ENCODE peak calls at places on chromosomes 1 and 21, in nine cellular contexts. L is IMR-90; N is colonic mucosa; R is left ventricle myocardium inferior; O is fibroblast of lung; Q is cardiac muscle cell; Z is HAP-1; U is adipocyte; A is CD4-positive, CD25-positive, alpha-beta regulatory T cell. Y is an unnamed sample. For H3K4me1, the result is how much of the 10 kb centered on the place peaks cover.

GRCh38 chr1:7329868-7330615 is 441.1 kb upstream of the VAMP3 start:
- DNase-seq in L (no peak), N (peak), R (no peak), O (no peak), Q (no peak), Z (no peak), U (no peak), A (no peak), Y (no peak)

GRCh38 chr1:41894778-41895483 is 23.8 kb downstream of the HIVEP3 start:
- DNase-seq in L (no peak), N (no peak), R (no peak), O (no peak), Q (no peak), Z (no peak), U (no peak), A (no peak), Y (no peak)

GRCh38 chr21:45982758-45983731 is 1.5 kb downstream of the COL6A1 start:
- DNase-seq in L (no peak), N (no peak), R (peak), O (no peak), Q (no peak), Z (no peak), U (peak), A (no peak), Y (no peak)

GRCh38 chr1:168408531-168409242 is 128.0 kb downstream of the TBX19 start:
- DNase-seq in L (peak), N (no peak), R (no peak), O (peak), Q (peak), Z (no peak), U (no peak), A (peak), Y (peak)

GRCh38 chr1:90122679-90123340 is 127.9 kb downstream of the ZNF326 start:
- DNase-seq in L (no peak), N (no peak), R (no peak), O (no peak), Q (no peak), Z (no peak), U (no peak), A (no peak), Y (no peak)

GRCh38 chr1:23628951-23629387 is 62.6 kb upstream of the RPL11 start:
- DNase-seq in L (no peak), N (no peak), R (no peak), O (no peak), Q (no peak), Z (no peak), U (no peak), A (no peak), Y (no peak)

GRCh38 chr21:31711326-31711725 is 20.6 kb downstream of the SCAF4 start:
- DNase-seq in L (no peak), N (no peak), R (no peak), O (no peak), Q (no peak), Z (no peak), U (no peak), A (no peak), Y (no peak)

GRCh38 chr1:14706656-14707055 is 108.2 kb downstream of the KAZN start:
- DNase-seq in L (no peak), N (no peak), R (no peak), O (no peak), Q (no peak), Z (no peak), U (no peak), A (no peak), Y (no peak)

GRCh38 chr1:22284906-22285544 is 142.1 kb upstream of the WNT4 start:
- DNase-seq in L (no peak), N (no peak), R (no peak), O (no peak), Q (no peak), Z (no peak), U (no peak), A (no peak), Y (no peak)

GRCh38 chr1:28927442-28928305 is 13.3 kb downstream of the EPB41 start:
- DNase-seq in L (peak), N (no peak), R (no peak), O (peak), Q (peak), Z (peak), U (peak), A (no peak), Y (peak)

GRCh38 chr1:206023682-206024081 is at the start of gene CTSE:
- DNase-seq in L (no peak), N (peak), R (no peak), O (no peak), Q (no peak), Z (no peak), U (no peak), A (no peak), Y (no peak)

GRCh38 chr1:5832916-5833895 is 159.0 kb downstream of the NPHP4 start:
- DNase-seq in L (no peak), N (no peak), R (no peak), O (no peak), Q (no peak), Z (no peak), U (no peak), A (no peak), Y (no peak)

GRCh38 chr21:29718081-29718815 is 221.5 kb downstream of the GRIK1 start:
- DNase-seq in L (peak), N (no peak), R (no peak), O (peak), Q (peak), Z (no peak), U (peak), A (no peak), Y (peak)

GRCh38 chr1:68331117-68331865 is 99.0 kb upstream of the WLS start:
- DNase-seq in L (peak), N (no peak), R (no peak), O (peak), Q (peak), Z (no peak), U (peak), A (no peak), Y (peak)

GRCh38 chr1:50829010-50829958 is 130.8 kb downstream of the FAF1 start:
- DNase-seq in L (no peak), N (no peak), R (no peak), O (peak), Q (peak), Z (no peak), U (no peak), A (no peak), Y (peak)

GRCh38 chr1:9066945-9067807 is 2.3 kb downstream of the SLC2A5 start:
- DNase-seq in L (peak), N (no peak), R (peak), O (peak), Q (peak), Z (no peak), U (peak), A (no peak), Y (peak)

GRCh38 chr1:154546264-154547043 is 12.0 kb downstream of the UBE2Q1 start:
- DNase-seq in L (peak), N (peak), R (peak), O (peak), Q (peak), Z (peak), U (peak), A (peak), Y (no peak)

GRCh38 chr1:54571326-54571725 is 23.3 kb downstream of the ACOT11 start:
- DNase-seq in L (no peak), N (no peak), R (no peak), O (no peak), Q (peak), Z (no peak), U (no peak), A (no peak), Y (no peak)

GRCh38 chr1:61253059-61253735 is 170.8 kb downstream of the NFIA start:
- DNase-seq in L (peak), N (peak), R (peak), O (peak), Q (peak), Z (no peak), U (no peak), A (no peak), Y (no peak)

GRCh38 chr1:231866392-231867331 is 240.1 kb downstream of the DISC1 start:
- DNase-seq in L (peak), N (peak), R (peak), O (peak), Q (peak), Z (peak), U (peak), A (peak), Y (peak)

GRCh38 chr1:14746393-14746792 is 147.9 kb downstream of the KAZN start:
- DNase-seq in L (no peak), N (no peak), R (no peak), O (no peak), Q (no peak), Z (no peak), U (no peak), A (no peak), Y (no peak)

GRCh38 chr1:28058971-28059878 is 29.2 kb downstream of the EYA3 start:
- DNase-seq in L (no peak), N (no peak), R (no peak), O (no peak), Q (no peak), Z (peak), U (peak), A (no peak), Y (no peak)

GRCh38 chr1:25731148-25731547 is 68.8 kb upstream of the SELENON start:
- DNase-seq in L (no peak), N (no peak), R (no peak), O (no peak), Q (no peak), Z (no peak), U (no peak), A (no peak), Y (no peak)

GRCh38 chr1:6969106-6969505 is 183.9 kb downstream of the CAMTA1 start:
- DNase-seq in L (peak), N (no peak), R (no peak), O (peak), Q (peak), Z (no peak), U (peak), A (no peak), Y (peak)

GRCh38 chr21:35905973-35906357 is 154.4 kb downstream of the SETD4 start:
- DNase-seq in L (no peak), N (no peak), R (no peak), O (no peak), Q (no peak), Z (no peak), U (no peak), A (no peak), Y (no peak)

GRCh38 chr1:50332941-50333594 is 90.2 kb downstream of the DMRTA2 start:
- DNase-seq in L (peak), N (peak), R (peak), O (peak), Q (peak), Z (peak), U (peak), A (peak), Y (no peak)

GRCh38 chr1:27961646-27962221 is 2.0 kb downstream of the XKR8 start:
- DNase-seq in L (no peak), N (no peak), R (no peak), O (no peak), Q (no peak), Z (no peak), U (peak), A (no peak), Y (no peak)

GRCh38 chr1:20087668-20088067 is 17.7 kb downstream of the PLA2G5 start:
- DNase-seq in L (no peak), N (no peak), R (no peak), O (no peak), Q (no peak), Z (no peak), U (no peak), A (no peak), Y (no peak)

GRCh38 chr21:34938079-34938764 is 110.9 kb downstream of the RUNX1 start:
- DNase-seq in L (peak), N (no peak), R (no peak), O (peak), Q (peak), Z (no peak), U (peak), A (no peak), Y (peak)

GRCh38 chr21:43812957-43813730 is 23.8 kb downstream of the RRP1 start:
- DNase-seq in L (no peak), N (no peak), R (no peak), O (no peak), Q (no peak), Z (no peak), U (no peak), A (no peak), Y (no peak)

GRCh38 chr1:172201572-172201971 is 218.9 kb upstream of the C1orf105 start:
- DNase-seq in L (no peak), N (no peak), R (no peak), O (no peak), Q (no peak), Z (no peak), U (no peak), A (no peak), Y (no peak)

GRCh38 chr21:38990424-38990794 is 184.7 kb downstream of the ETS2 start:
- DNase-seq in L (no peak), N (peak), R (no peak), O (no peak), Q (no peak), Z (no peak), U (peak), A (no peak), Y (no peak)

GRCh38 chr21:38987551-38988210 is 182.0 kb downstream of the ETS2 start:
- DNase-seq in L (no peak), N (no peak), R (no peak), O (no peak), Q (no peak), Z (no peak), U (peak), A (no peak), Y (no peak)

GRCh38 chr21:38988211-38989096 is 182.7 kb downstream of the ETS2 start:
- DNase-seq in L (no peak), N (no peak), R (no peak), O (no peak), Q (no peak), Z (no peak), U (peak), A (no peak), Y (no peak)

GRCh38 chr21:38989097-38989744 is 183.5 kb downstream of the ETS2 start:
- DNase-seq in L (no peak), N (no peak), R (no peak), O (no peak), Q (no peak), Z (no peak), U (no peak), A (no peak), Y (no peak)

DNA sequence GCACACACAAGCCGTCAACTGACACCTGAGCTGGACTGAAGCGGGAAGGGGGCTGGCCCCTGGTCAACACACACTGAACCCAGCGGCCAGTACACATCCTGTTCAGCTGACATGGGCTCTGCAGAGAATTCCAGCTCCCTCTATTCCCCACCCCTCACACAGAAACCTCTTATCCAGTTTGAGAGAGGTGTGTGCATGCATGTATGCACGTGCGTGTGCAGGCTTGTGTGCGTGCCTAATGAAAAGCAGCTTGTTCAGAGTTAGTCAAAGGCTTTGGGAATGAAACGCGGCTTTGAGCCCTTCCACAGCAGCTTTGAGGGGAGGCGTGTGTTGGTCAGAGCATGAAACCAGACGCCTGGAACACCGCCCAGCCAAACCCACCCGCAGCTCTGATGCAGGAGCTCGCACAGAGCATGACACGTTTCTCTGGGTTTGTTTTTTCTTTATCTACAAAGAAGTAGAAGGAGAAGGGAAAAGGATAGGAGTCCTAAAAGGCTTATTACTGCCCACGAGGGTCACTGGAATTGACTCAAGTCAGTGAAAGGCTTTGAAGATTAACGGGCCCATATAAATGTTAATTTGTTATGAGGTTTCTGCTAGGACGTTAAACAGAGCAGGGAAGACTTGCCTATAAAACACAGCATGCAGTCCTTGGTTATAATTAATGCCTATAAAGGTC is 184.2 kb downstream of the ETS2 start:
- DNase-seq in L (peak), N (no peak), R (no peak), O (peak), Q (peak), Z (peak), U (peak), A (no peak), Y (peak)
- H3K4me1 ChIP-seq in L (under half), N (under half), R (half or more), O (half or more), Q (half or more), Z (under half), U (half or more), A (under half), Y (under half)

GRCh38 chr1:201559679-201560162 is 20.8 kb downstream of the NAV1 start:
- DNase-seq in L (peak), N (peak), R (peak), O (peak), Q (peak), Z (peak), U (peak), A (peak), Y (peak)
- H3K4me1 ChIP-seq in L (under half), N (under half), R (half or more), O (under half), Q (under half), Z (under half), U (half or more), A (under half), Y (half or more)

DNA sequence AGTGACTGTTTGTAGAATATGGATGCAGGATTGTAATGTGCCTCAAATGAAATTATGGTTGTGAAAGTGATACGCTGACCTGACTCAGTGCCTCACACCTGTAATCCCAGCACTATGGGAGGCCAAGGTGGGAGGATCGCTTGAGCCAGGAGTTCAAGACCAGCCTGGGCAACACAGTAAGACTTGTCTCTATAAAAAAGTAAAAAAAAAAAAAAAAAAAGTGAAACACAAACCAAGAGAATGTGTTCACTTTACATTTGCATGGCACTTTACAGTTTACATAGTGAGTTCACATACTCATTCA is 2.0 kb downstream of the CAPN2 start:
- DNase-seq in L (no peak), N (no peak), R (no peak), O (no peak), Q (no peak), Z (no peak), U (no peak), A (no peak), Y (no peak)
- H3K4me1 ChIP-seq in L (under half), N (under half), R (half or more), O (under half), Q (under half), Z (under half), U (half or more), A (half or more), Y (half or more)

GRCh38 chr1:93692451-93692861 is 10.8 kb upstream of the BCAR3 start:
- DNase-seq in L (peak), N (no peak), R (no peak), O (peak), Q (no peak), Z (peak), U (peak), A (no peak), Y (no peak)
- H3K4me1 ChIP-seq in L (under half), N (under half), R (under half), O (under half), Q (under half), Z (under half), U (under half), A (under half), Y (under half)

DNA sequence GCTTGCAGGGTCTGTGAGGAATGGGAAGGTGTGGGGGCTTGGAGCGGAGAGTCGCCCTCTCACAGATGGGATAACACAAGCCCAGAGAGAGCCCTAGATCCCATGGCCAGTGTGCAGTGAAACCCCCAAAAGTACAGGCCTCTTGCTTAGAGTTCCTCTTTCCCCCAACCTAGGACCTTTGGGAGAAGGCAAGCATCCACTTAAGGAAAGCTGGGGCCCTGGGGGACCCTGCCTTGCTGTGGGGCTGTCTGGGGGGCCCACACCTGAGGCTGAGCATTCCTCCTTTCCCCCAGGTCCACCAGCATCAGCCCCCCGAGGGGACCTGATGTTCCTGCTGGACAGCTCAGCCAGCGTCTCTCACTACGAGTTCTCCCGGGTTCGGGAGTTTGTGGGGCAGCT is 1.1 kb downstream of the VWA1 start:
- DNase-seq in L (no peak), N (no peak), R (no peak), O (no peak), Q (no peak), Z (no peak), U (no peak), A (no peak), Y (no peak)
- H3K4me1 ChIP-seq in L (under half), N (under half), R (half or more), O (under half), Q (under half), Z (under half), U (under half), A (under half), Y (under half)

DNA sequence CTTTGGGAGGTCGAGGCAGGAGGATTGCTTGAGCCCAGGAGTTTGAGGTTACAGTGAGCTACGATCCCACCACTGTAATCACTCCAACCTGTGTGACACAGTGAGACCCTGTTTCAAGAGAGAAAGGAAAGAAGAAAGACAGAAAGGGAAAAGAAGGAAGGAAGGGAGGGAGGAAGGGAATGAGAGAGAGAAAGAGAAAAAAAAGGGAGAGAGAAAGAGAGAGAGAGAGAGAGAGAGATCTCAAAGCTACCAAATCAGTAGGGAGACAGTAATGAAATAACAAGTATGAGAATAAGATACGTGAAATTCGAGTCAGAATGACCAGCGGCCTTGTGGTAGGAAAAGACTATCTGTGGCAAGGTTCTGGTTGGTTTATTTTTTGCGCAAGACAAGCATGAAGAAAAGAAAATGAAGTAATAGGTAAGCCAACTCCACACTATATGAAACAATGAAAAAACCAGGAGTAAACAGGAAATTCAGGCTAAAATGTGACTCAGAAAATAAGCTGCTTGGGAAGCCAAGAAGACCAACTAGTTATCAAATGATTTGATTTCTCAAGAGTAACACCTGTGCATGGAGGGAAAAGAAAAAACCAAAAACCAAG is 8.9 kb downstream of the MTF1 start:
- DNase-seq in L (peak), N (no peak), R (no peak), O (no peak), Q (peak), Z (no peak), U (no peak), A (no peak), Y (no peak)
- H3K4me1 ChIP-seq in L (under half), N (under half), R (half or more), O (under half), Q (under half), Z (under half), U (under half), A (under half), Y (under half)

GRCh38 chr21:38807987-38808386 is 2.3 kb downstream of the ETS2 start:
- DNase-seq in L (peak), N (peak), R (no peak), O (no peak), Q (no peak), Z (no peak), U (no peak), A (no peak), Y (no peak)
- H3K4me1 ChIP-seq in L (under half), N (under half), R (half or more), O (under half), Q (under half), Z (under half), U (under half), A (under half), Y (under half)